ENCODE peak calls at places on chromosome 10, in ten cellular contexts. K is left ventricle myocardium inferior, J is fibroblast of pulmonary artery, O is GM23338, X is hepatocyte, F is GM13976, V is Calu3, Q is fibroblast of the aortic adventitia, N is AG09309, E is choroid plexus epithelial cell. I is an unnamed sample.
A peak's percentile ranks its signal among the peaks of the same experiment; 100 is the strongest.

GRCh38 chr10:6204063-6204340 is 1.3 kb downstream of the PFKFB3 start:
- DNase-seq in K (no peak), J (no peak), O (peak; percentile 47), X (no peak), F (no peak), V (peak; percentile 63), Q (no peak), N (no peak), E (no peak), I (no peak)

GRCh38 chr10:112858990-112859520 is 91.0 kb upstream of the TCF7L2 start:
- DNase-seq in K (no peak), J (no peak), O (no peak), X (no peak), F (no peak), V (no peak), Q (no peak), N (no peak), E (no peak), I (no peak)

GRCh38 chr10:103451871-103452713 is at the start of gene CALHM2:
- DNase-seq in K (peak; percentile 80), J (peak; percentile 57), O (peak; percentile 75), X (peak; percentile 77), F (peak; percentile 92), V (peak; percentile 47), Q (peak; percentile 55), N (no peak), E (peak; percentile 68), I (no peak)

GRCh38 chr10:130418731-130419130 is 282.5 kb downstream of the GLRX3 start:
- DNase-seq in K (no peak), J (no peak), O (no peak), X (no peak), F (no peak), V (no peak), Q (no peak), N (no peak), E (no peak), I (no peak)

GRCh38 chr10:47028466-47028865 is 117.2 kb downstream of the PTPN20 start:
- DNase-seq in K (no peak), J (no peak), O (no peak), X (no peak), F (no peak), V (no peak), Q (no peak), N (no peak), E (no peak), I (no peak)

GRCh38 chr10:60480865-60481563 is 91.3 kb upstream of the ANK3 start:
- DNase-seq in K (no peak), J (peak; percentile 91), O (no peak), X (peak; percentile 60), F (no peak), V (peak; percentile 60), Q (peak; percentile 96), N (peak; percentile 68), E (peak; percentile 69), I (peak; percentile 98)

GRCh38 chr10:20971901-20972300 is 74.8 kb upstream of the NEBL start:
- DNase-seq in K (no peak), J (no peak), O (no peak), X (no peak), F (no peak), V (no peak), Q (no peak), N (no peak), E (peak; percentile 11), I (peak; percentile 17)

GRCh38 chr10:87054373-87055295 is 34.5 kb downstream of the FAM25A start:
- DNase-seq in K (no peak), J (peak; percentile 61), O (peak; percentile 48), X (peak; percentile 24), F (peak; percentile 37), V (no peak), Q (peak; percentile 64), N (peak; percentile 41), E (peak; percentile 83), I (peak; percentile 40)

GRCh38 chr10:57049096-57049495 is 688.0 kb upstream of the ZWINT start:
- DNase-seq in K (no peak), J (no peak), O (no peak), X (peak; percentile 8), F (no peak), V (no peak), Q (no peak), N (no peak), E (no peak), I (no peak)

GRCh38 chr10:34526186-34526585 is 288.9 kb downstream of the PARD3 start:
- DNase-seq in K (no peak), J (peak; percentile 87), O (no peak), X (no peak), F (no peak), V (no peak), Q (peak; percentile 83), N (no peak), E (no peak), I (no peak)

GRCh38 chr10:129544205-129545202 is 77.5 kb downstream of the MGMT start:
- DNase-seq in K (no peak), J (no peak), O (no peak), X (no peak), F (no peak), V (no peak), Q (no peak), N (no peak), E (no peak), I (no peak)

GRCh38 chr10:124734311-124735166 is 9.6 kb downstream of the FAM53B start:
- DNase-seq in K (no peak), J (no peak), O (no peak), X (peak; percentile 3), F (no peak), V (no peak), Q (no peak), N (no peak), E (no peak), I (no peak)

GRCh38 chr10:104472957-104473745 is 119.5 kb downstream of the CFAP58 start:
- DNase-seq in K (no peak), J (no peak), O (no peak), X (no peak), F (no peak), V (no peak), Q (peak; percentile 16), N (no peak), E (no peak), I (peak; percentile 42)

GRCh38 chr10:110357252-110357780 is 52.6 kb upstream of the SMNDC1 start:
- DNase-seq in K (no peak), J (peak; percentile 94), O (no peak), X (peak; percentile 75), F (peak; percentile 75), V (no peak), Q (peak; percentile 97), N (peak; percentile 89), E (peak; percentile 92), I (peak; percentile 73)

GRCh38 chr10:48552946-48553564 is 51.8 kb downstream of the ARHGAP22 start:
- DNase-seq in K (no peak), J (no peak), O (no peak), X (no peak), F (no peak), V (no peak), Q (no peak), N (no peak), E (no peak), I (no peak)

GRCh38 chr10:6838118-6838517 is 258.0 kb upstream of the PRKCQ start:
- DNase-seq in K (no peak), J (no peak), O (peak; percentile 44), X (no peak), F (peak; percentile 10), V (peak; percentile 6), Q (no peak), N (no peak), E (no peak), I (peak; percentile 11)

DNA sequence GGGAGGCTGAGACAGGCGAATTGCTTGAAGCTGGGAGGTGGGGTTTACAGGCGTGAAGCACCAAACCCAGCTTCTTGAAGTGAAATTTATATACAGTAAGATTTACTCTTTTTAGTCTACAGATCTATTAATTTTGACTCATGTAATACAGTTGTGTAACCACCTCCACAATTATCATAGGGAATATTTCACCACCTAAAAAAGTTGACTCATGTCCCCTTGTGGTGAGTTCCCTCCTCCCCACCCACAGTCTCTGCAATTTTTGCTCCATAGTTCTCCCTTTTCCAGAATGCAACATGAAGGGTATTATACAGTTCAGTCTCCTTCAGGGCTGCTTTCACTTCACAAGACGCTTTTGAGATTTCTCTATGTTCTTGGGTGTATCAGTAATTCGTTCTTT is 156.8 kb downstream of the FAM107B start:
- DNase-seq in K (no peak), J (peak; percentile 50), O (no peak), X (no peak), F (no peak), V (no peak), Q (peak; percentile 51), N (no peak), E (peak; percentile 60), I (peak; percentile 87)
- TF ChIP-seq CTCF in K (peak; percentile 15), J (peak; percentile 21), O (no peak), X (no peak), F (no peak), V (no peak), Q (peak; percentile 28), N (peak; percentile 37), E (peak; percentile 44), I (peak; percentile 17)

GRCh38 chr10:95289921-95290421 is 832 bp downstream of the PDLIM1 start:
- DNase-seq in K (no peak), J (no peak), O (peak; percentile 30), X (no peak), F (no peak), V (no peak), Q (no peak), N (no peak), E (no peak), I (no peak)
- TF ChIP-seq CTCF in K (no peak), J (no peak), O (no peak), X (no peak), F (no peak), V (no peak), Q (no peak), N (no peak), E (no peak), I (no peak)

GRCh38 chr10:82160291-82160690 is 285.3 kb downstream of the NRG3 start:
- DNase-seq in K (no peak), J (peak; percentile 36), O (no peak), X (no peak), F (no peak), V (no peak), Q (no peak), N (no peak), E (no peak), I (no peak)
- TF ChIP-seq CTCF in K (no peak), J (no peak), O (no peak), X (no peak), F (no peak), V (no peak), Q (no peak), N (no peak), E (no peak), I (no peak)

DNA sequence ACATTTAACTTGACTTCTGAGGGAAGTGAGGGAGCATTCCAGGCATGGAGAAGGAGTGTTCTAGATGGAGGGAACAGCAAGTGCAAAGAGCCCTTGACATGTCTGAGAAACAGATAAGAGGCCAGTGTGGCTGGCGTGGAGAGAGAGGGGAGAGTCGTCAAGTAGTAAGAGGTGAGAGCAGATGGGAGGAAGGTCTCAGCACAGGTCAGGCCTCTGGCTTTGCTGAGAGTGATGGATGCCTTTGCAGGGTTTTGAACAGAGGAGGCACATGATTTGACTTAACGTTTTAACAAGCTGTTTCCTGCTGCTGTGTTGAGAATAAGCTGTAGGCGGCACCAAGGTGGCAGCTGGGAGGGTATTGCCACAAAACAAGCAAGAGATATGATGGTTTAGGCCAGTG is 97.2 kb downstream of the KAT6B start:
- DNase-seq in K (no peak), J (no peak), O (peak; percentile 32), X (no peak), F (no peak), V (peak; percentile 14), Q (no peak), N (no peak), E (no peak), I (no peak)
- TF ChIP-seq CTCF in K (no peak), J (no peak), O (peak; percentile 5), X (no peak), F (no peak), V (no peak), Q (no peak), N (no peak), E (no peak), I (no peak)

GRCh38 chr10:132306341-132306685 is 1.4 kb downstream of the STK32C start:
- DNase-seq in K (no peak), J (no peak), O (no peak), X (no peak), F (no peak), V (no peak), Q (no peak), N (no peak), E (no peak), I (no peak)
- TF ChIP-seq CTCF in K (no peak), J (no peak), O (no peak), X (no peak), F (no peak), V (no peak), Q (no peak), N (no peak), E (no peak), I (no peak)